ENCODE peak calls at places on chromosomes 12 and 14, in eight cellular contexts. Z is CD8-positive, alpha-beta T cell; T is psoas muscle; Q is GM23338; Y is fibroblast of the aortic adventitia; K is heart right ventricle; P is GM12878; C is fibroblast of lung. W is an unnamed sample.

GRCh38 chr12:55843431-55843830 is 695 bp upstream of the MMP19 start:
- DNase-seq in P (no peak), Z (no peak), C (no peak), T (no peak), Y (no peak), K (no peak), Q (no peak), W (no peak)

GRCh38 chr12:69840727-69841126 is 15.7 kb downstream of the MYRFL start:
- DNase-seq in Y (peak; percentile 38), Z (no peak), T (no peak), P (no peak), Q (no peak), C (no peak), K (no peak), W (peak; percentile 17)

GRCh38 chr14:32702571-32702970 is 236.1 kb upstream of the NPAS3 start:
- DNase-seq in Y (peak; percentile 52), C (no peak), Q (peak; percentile 69), P (no peak), Z (no peak), K (peak; percentile 26), T (peak; percentile 49), W (peak; percentile 73)

GRCh38 chr12:119528241-119528640 is 65.3 kb upstream of the TMEM233 start:
- DNase-seq in T (no peak), Y (peak; percentile 27), K (no peak), C (no peak), Q (peak; percentile 77), P (no peak), Z (no peak), W (peak; percentile 42)

GRCh38 chr12:89231686-89232085 is 120.6 kb downstream of the DUSP6 start:
- DNase-seq in K (no peak), C (no peak), T (no peak), Q (no peak), Y (no peak), P (no peak), Z (no peak), W (no peak)

GRCh38 chr12:70646850-70647249 is 9.6 kb upstream of the PTPRB start:
- DNase-seq in P (no peak), Y (peak; percentile 48), C (no peak), Z (no peak), Q (no peak), K (no peak), T (no peak), W (peak; percentile 81)

GRCh38 chr12:92648242-92649031 is 54.4 kb upstream of the PLEKHG7 start:
- DNase-seq in C (no peak), Y (peak; percentile 8), K (no peak), Z (no peak), T (no peak), Q (peak; percentile 23), P (no peak), W (peak; percentile 4)

GRCh38 chr14:80567905-80568512 is 356.7 kb upstream of the DIO2 start:
- DNase-seq in C (no peak), P (no peak), Z (no peak), Q (no peak), K (no peak), T (no peak), Y (no peak), W (no peak)

GRCh38 chr12:113155641-113156040 is 6.1 kb downstream of the CFAP73 start:
- DNase-seq in C (no peak), Y (no peak), Q (no peak), T (no peak), Z (no peak), P (no peak), K (no peak), W (no peak)

GRCh38 chr12:26032719-26033241 is 74.3 kb downstream of the RASSF8 start:
- DNase-seq in K (no peak), Q (no peak), T (no peak), C (no peak), Z (no peak), Y (peak; percentile 45), P (no peak), W (peak; percentile 34)

GRCh38 chr12:9669534-9669933 is at the start of gene CLEC2D:
- DNase-seq in Y (no peak), T (no peak), Z (peak; percentile 46), P (peak; percentile 95), Q (no peak), C (no peak), K (no peak), W (no peak)

GRCh38 chr12:66140726-66141125 is 10.2 kb upstream of the LLPH start:
- DNase-seq in T (no peak), Q (peak; percentile 27), Z (no peak), P (no peak), Y (no peak), C (peak; percentile 22), K (no peak), W (no peak)

GRCh38 chr14:93974833-93975232 is 1.5 kb downstream of the ASB2 start:
- DNase-seq in Q (no peak), K (peak; percentile 42), Z (no peak), C (no peak), P (no peak), Y (no peak), T (peak; percentile 95), W (no peak)

GRCh38 chr14:93975791-93976476 is 436 bp downstream of the ASB2 start:
- DNase-seq in C (no peak), Y (no peak), Z (no peak), P (peak; percentile 92), K (no peak), T (peak; percentile 22), Q (no peak), W (peak; percentile 25)

GRCh38 chr14:93977171-93977570 is 801 bp upstream of the ASB2 start:
- DNase-seq in Z (no peak), P (no peak), T (peak; percentile 49), K (no peak), Y (no peak), Q (no peak), C (no peak), W (no peak)

GRCh38 chr14:93977790-93978581 is 1.6 kb upstream of the ASB2 start:
- DNase-seq in Q (no peak), Z (peak; percentile 65), K (no peak), T (peak; percentile 29), Y (no peak), P (peak; percentile 74), C (no peak), W (no peak)

GRCh38 chr14:93976477-93977057 is at the start of gene ASB2:
- DNase-seq in Q (no peak), T (peak; percentile 76), Z (no peak), C (peak; percentile 11), K (peak; percentile 66), Y (no peak), P (no peak), W (peak; percentile 16)
- H3K4me3 ChIP-seq in Q (no peak within 1 kb of the TSS), T (peak within 1 kb of the TSS; percentile 83), Z (no peak within 1 kb of the TSS), C (no peak within 1 kb of the TSS), K (peak within 1 kb of the TSS; percentile 52), Y (no peak within 1 kb of the TSS), P (peak within 1 kb of the TSS; percentile 67), W (no peak within 1 kb of the TSS)

GRCh38 chr12:71664411-71665108 is 459 bp downstream of the THAP2 start:
- DNase-seq in Z (no peak), T (no peak), C (peak; percentile 20), Y (no peak), K (no peak), P (no peak), Q (no peak), W (no peak)

GRCh38 chr12:71661977-71662522 is 1.6 kb downstream of the ZFC3H1 start:
- DNase-seq in Z (no peak), C (peak; percentile 53), T (no peak), K (no peak), Y (peak; percentile 91), P (no peak), Q (no peak), W (peak; percentile 79)

GRCh38 chr12:71665109-71665476 is 992 bp downstream of the THAP2 start:
- DNase-seq in Y (no peak), K (no peak), P (no peak), Q (no peak), C (no peak), T (no peak), Z (no peak), W (no peak)

GRCh38 chr12:71662861-71663560 is 637 bp downstream of the ZFC3H1 start:
- DNase-seq in Y (peak; percentile 73), P (no peak), T (peak; percentile 82), Z (peak; percentile 81), Q (peak; percentile 73), K (peak; percentile 60), C (peak; percentile 67), W (peak; percentile 82)

DNA sequence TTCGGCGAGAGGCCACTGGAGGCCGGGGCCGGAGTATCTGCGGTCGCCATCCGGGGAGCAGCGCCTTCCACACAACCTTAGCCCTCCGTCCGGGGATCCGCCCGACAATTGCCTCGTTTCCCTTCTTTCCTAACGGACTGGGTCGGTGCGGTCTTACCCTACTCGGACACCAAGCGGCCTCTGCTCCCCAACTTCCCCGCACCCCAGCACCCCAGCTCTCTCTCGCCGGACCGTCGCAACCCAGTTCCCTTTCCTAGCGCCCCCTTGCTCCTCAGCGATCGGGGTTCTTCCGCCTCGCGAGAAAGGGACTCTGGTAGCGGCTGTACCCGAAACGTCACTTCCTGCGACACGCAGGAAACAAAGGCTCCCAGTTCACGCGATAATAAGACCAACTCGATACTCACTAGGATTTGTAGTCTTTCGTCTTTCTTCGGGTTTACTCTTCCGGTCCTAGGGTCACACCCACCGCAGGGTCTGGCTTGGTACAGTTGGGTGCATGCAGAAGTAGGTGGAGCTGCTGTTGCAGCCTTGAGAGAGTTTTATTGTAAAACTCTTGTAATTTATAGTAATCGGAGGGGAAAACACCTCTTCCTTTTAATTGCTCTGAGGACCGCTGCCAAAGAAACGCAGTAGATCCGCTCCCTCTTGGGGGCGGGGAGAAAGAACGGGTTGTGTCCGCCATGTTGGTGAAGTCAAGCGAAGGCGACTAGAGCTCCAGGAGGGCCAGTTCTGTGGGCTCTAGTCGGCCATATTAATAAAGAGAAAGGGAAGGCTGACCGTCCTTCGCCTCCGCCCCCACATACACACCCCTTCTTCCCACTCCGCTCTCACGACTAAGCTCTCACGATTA is at the start of the genes THAP2 and ZFC3H1:
- DNase-seq in K (peak; percentile 97), Y (peak; percentile 100), C (peak; percentile 100), P (peak; percentile 99), T (peak; percentile 95), Q (peak; percentile 100), Z (peak; percentile 87), W (peak; percentile 100)
- TF ChIP-seq CTCF in K (peak; percentile 15), Y (peak; percentile 37), C (peak; percentile 39), P (peak; percentile 26), T (peak; percentile 20), Q (peak; percentile 39), Z (no peak), W (peak; percentile 15)

DNA sequence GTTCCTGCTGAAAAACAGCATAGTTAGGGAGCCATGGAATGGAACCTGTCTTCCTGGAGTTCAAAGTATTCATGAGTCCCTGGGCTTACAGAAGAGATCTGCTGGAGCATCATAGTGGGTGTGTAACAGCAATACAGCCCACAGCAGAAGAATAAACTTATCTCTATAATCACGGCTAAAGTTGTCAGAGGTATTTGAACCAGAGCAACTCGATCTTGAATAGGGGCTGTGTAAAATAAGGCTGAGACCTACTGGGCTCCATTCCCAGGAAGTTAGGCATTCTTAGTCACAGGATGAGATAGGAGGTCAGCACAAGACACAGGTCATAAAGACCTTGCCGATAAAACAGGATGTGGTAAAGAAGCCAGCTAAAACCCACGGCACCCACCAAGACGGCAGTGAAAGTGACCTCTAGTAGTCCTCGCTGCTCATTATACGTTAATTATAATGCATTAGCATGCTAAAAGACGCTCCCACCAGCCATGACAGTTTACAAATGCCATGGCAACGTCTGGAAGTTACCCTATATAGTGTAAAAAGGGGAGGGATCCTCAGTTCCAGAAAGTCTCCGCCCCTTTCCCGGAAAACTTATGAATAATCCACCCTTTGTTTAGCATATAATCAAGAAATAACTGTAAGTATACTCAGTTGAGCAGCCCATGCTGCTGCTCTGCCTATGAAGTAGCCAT is 223.4 kb downstream of the PCNX1 start:
- DNase-seq in P (peak; percentile 20), Y (peak; percentile 88), Q (peak; percentile 45), Z (no peak), K (peak; percentile 10), C (peak; percentile 70), T (no peak), W (peak; percentile 87)
- H3K4me3 ChIP-seq in P (no peak overlapping the region), Y (peak overlapping the region; percentile 55), Q (no peak overlapping the region), Z (no peak overlapping the region), K (no peak overlapping the region), C (no peak overlapping the region), T (no peak overlapping the region), W (peak overlapping the region; percentile 28)

GRCh38 chr14:51093371-51094281 is 1.3 kb downstream of the TRIM9 start:
- DNase-seq in Z (peak; percentile 54), K (no peak), Y (no peak), Q (peak; percentile 78), P (no peak), T (no peak), C (peak; percentile 3), W (peak; percentile 5)
- TF ChIP-seq CTCF in Z (peak; percentile 49), K (no peak), Y (no peak), Q (peak; percentile 70), P (peak; percentile 50), T (no peak), C (no peak), W (no peak)